ENCODE peak calls at places on chromosomes 7 and 10, in six cellular contexts. T is IMR-90, S is HepG2, E is heart left ventricle, D is K562, I is prostate gland. F is an unnamed sample.

GRCh38 chr10:103716206-103717160 is 138.9 kb downstream of the SH3PXD2A start:
- DNase-seq in T (no peak), S (peak), E (no peak), D (no peak), I (peak), F (no peak)

GRCh38 chr10:123381271-123381670 is 227.1 kb downstream of the BUB3 start:
- DNase-seq in T (no peak), S (peak), E (no peak), D (no peak), I (no peak), F (no peak)

GRCh38 chr7:105769951-105770628 is 106.3 kb downstream of the ATXN7L1 start:
- DNase-seq in T (peak), S (no peak), E (no peak), D (peak), I (no peak), F (no peak)

GRCh38 chr7:55133630-55134392 is 115.0 kb downstream of the EGFR start:
- DNase-seq in T (peak), S (peak), E (peak), D (peak), I (no peak), F (no peak)

GRCh38 chr10:103493911-103494877 is 689 bp downstream of the NEURL1 start:
- DNase-seq in T (no peak), S (no peak), E (no peak), D (no peak), I (no peak), F (no peak)

GRCh38 chr10:104255244-104255981 is 721 bp downstream of the GSTO1 start:
- DNase-seq in T (peak), S (peak), E (no peak), D (peak), I (peak), F (no peak)

GRCh38 chr10:7260412-7260900 is 150.4 kb downstream of the SFMBT2 start:
- DNase-seq in T (peak), S (peak), E (peak), D (peak), I (peak), F (no peak)

GRCh38 chr10:25083546-25084111 is 67.2 kb downstream of the THNSL1 start:
- DNase-seq in T (no peak), S (no peak), E (no peak), D (no peak), I (no peak), F (no peak)

GRCh38 chr10:452512-453504 is 236.7 kb downstream of the DIP2C start:
- DNase-seq in T (no peak), S (no peak), E (no peak), D (no peak), I (no peak), F (no peak)

DNA sequence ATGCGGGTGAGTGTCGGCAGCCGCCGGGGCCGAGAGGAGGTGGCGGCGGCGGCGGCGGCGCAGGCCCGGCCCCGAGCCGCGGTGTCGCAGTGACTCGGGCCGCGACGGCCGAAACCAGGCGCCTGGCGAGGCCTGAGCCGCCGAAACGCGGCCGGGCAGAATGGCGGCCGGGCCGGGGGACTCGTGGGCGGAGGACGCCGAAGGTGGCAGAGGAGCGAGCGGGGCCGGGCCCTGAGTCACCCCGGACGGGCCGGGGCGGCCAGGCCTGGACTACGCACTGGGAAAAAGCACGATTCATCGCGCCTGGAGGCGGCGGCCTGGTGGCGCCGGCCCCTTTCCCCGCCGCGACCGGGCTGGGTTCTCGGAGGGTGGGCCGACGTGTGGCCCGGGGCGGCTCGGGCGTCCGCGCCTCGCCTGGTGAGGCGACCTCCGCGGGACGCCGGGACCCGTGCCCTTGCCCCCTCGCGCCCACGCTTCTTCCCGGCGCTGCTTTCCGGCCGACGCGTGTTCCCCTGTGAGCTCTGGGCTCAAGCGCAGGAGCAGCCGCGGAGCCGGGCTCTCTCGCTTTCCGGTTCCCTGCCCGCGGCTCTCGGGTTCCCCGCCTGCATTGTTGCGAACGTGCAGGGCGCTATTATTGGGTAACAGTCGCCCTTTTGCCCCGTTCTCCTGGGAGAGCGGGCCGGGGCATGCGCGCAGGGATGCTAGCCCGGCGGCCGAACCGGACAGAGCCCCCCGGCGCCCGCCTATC is 495 bp downstream of the CUL1 start:
- DNase-seq in T (peak), S (peak), E (peak), D (peak), I (peak), F (peak)
- TF ChIP-seq POLR2A in T (no peak), S (peak), E (no peak), D (peak), I (peak), F (peak)

GRCh38 chr10:70268376-70268775 is 15.4 kb downstream of the NPFFR1 start:
- DNase-seq in T (no peak), S (no peak), E (no peak), D (no peak), I (no peak), F (no peak)

GRCh38 chr10:70266701-70267100 is 17.1 kb downstream of the NPFFR1 start:
- DNase-seq in T (no peak), S (no peak), E (no peak), D (no peak), I (no peak), F (no peak)

GRCh38 chr10:70265032-70265689 is 18.6 kb downstream of the NPFFR1 start:
- DNase-seq in T (no peak), S (peak), E (no peak), D (peak), I (no peak), F (no peak)

GRCh38 chr10:70266056-70266455 is 17.7 kb downstream of the NPFFR1 start:
- DNase-seq in T (no peak), S (no peak), E (no peak), D (no peak), I (no peak), F (no peak)

GRCh38 chr10:70267161-70267933 is 16.5 kb downstream of the NPFFR1 start:
- DNase-seq in T (peak), S (no peak), E (no peak), D (peak), I (no peak), F (no peak)
- TF ChIP-seq CTCF in T (peak), S (peak), E (peak), D (peak), I (no peak), F (no peak)

GRCh38 chr10:22622242-22622806 is 92.1 kb downstream of the PIP4K2A start:
- DNase-seq in T (no peak), S (no peak), E (no peak), D (no peak), I (no peak), F (no peak)
- H3K27ac ChIP-seq in T (no peak), S (no peak), E (peak), D (no peak), I (no peak), F (no peak)

GRCh38 chr7:2295936-2296620 is 18.2 kb downstream of the SNX8 start:
- DNase-seq in T (no peak), S (no peak), E (no peak), D (no peak), I (no peak), F (no peak)

GRCh38 chr7:2299853-2300512 is 14.3 kb downstream of the SNX8 start:
- DNase-seq in T (no peak), S (no peak), E (no peak), D (no peak), I (no peak), F (no peak)

GRCh38 chr7:2301510-2301860 is 12.8 kb downstream of the SNX8 start:
- DNase-seq in T (no peak), S (no peak), E (no peak), D (no peak), I (no peak), F (no peak)

GRCh38 chr7:2296830-2297229 is 17.4 kb downstream of the SNX8 start:
- DNase-seq in T (no peak), S (no peak), E (no peak), D (no peak), I (no peak), F (no peak)

DNA sequence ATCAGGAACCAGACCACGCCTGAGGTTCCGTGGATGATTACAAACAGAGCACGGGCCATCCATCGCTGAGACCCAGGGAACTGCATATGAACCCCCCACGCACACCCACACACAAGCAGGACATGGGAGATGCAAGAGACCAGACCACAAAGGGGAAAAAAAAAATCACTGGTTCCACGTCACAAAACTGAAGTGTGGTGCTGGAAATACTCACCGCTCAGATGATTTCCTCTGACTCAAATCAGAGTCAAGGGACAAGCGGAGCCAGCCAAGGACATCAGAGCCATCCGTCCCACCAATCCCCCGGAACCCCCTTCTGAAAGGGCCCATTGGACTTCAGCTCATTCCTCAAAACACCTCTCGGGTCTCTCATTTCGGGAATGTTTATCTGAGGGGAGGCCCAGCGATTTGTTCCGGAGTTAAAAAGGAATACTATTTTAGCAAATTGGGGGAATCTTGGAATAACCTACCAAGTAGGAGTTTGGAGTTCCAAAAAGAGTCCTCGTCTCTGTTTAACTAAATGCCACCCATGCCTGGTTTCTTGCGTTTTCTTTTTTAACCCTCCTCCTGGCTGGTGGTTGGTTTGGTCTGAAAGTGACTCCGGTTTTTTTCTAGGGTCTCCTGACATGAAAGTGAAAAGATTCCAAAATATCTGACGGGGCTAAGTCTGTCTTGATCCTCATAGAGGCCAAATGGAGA is 15.0 kb downstream of the SNX8 start:
- DNase-seq in T (peak), S (no peak), E (no peak), D (no peak), I (no peak), F (no peak)
- TF ChIP-seq POLR2A in T (peak), S (no peak), E (no peak), D (no peak), I (no peak), F (peak)

DNA sequence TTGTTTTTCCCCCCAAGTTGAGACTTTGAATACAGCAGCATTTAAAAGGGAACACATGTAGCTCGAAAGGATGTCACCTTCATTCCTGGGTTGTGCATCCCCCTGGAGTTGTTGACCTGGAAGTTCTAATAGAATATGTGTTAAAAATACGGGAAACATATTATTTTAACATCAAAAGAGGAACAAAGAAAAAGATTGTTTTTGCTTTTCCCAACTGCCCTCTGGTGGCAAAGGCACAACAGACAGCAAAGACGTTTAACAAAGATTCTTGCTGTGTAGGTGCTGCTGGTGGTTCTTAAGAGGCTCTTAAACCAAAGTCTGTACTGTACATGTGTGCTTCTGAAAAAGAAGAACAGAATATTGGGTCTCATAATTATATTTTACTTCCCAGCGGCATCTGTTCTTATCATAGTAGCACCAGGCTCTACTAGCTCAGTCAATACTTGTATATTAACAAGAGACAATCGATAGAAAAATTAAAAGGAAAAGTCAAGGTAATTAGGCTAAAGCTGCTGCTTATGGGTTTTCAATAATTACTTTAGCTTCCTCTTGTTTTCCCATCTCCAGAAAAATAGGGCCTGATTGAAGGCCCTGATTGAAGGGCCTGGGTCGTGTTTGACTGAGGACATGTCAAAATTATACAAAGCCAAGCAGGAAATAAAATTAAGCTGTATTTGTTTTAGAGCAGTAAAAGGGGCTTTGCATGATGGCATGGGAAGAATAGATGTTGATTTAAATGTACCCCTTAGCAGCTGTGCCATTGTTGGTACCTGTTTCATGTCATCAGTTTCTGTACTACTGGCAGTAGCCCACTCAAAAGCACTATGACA is 384.2 kb upstream of the LRGUK start:
- DNase-seq in T (peak), S (no peak), E (no peak), D (peak), I (no peak), F (no peak)
- TF ChIP-seq CTCF in T (peak), S (peak), E (peak), D (peak), I (peak), F (peak)

GRCh38 chr7:84482476-84482875 is 287.9 kb upstream of the SEMA3A start:
- DNase-seq in T (no peak), S (no peak), E (no peak), D (no peak), I (no peak), F (no peak)

GRCh38 chr7:84479059-84479458 is 284.5 kb upstream of the SEMA3A start:
- DNase-seq in T (no peak), S (no peak), E (no peak), D (no peak), I (no peak), F (no peak)

DNA sequence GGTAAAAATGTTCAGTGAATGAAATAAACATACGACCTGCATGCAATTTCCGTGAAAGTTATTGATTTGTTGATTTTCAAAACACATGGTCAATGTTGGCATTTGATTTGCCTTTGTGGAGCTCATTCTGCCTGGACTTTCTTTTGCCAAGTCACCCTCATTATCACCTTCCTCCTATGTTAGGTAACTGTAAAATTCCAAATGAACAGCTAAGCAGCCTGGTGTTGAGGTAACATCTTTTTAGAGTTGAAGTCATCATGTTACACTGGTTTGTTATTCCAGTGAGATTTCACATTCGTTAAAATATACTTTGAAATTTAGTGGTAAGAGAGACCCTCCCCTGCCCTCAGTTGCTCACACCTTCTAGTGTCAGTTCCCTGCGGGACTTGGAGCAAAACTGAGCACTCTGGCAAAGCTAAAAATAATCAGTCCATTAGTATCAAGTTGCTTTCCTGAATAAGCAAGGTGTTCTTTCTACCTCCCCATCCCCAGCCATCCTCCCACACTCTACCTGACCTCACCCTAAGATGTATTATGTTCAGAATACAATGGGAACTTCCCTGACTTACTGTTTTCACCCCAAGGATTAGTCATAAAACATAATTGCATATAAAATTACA is 283.3 kb upstream of the SEMA3A start:
- DNase-seq in T (no peak), S (no peak), E (no peak), D (no peak), I (no peak), F (no peak)
- H3K27ac ChIP-seq in T (no peak), S (no peak), E (no peak), D (no peak), I (no peak), F (no peak)

GRCh38 chr7:149873074-149873967 is 448 bp upstream of the ATP6V0E2 start:
- DNase-seq in T (peak), S (peak), E (peak), D (peak), I (peak), F (peak)
- TF ChIP-seq POLR2A in T (peak), S (no peak), E (peak), D (peak), I (peak), F (no peak)

GRCh38 chr7:29342761-29343160 is 148.2 kb downstream of the CHN2 start:
- DNase-seq in T (no peak), S (no peak), E (no peak), D (no peak), I (no peak), F (no peak)

GRCh38 chr7:29343379-29343778 is 148.8 kb downstream of the CHN2 start:
- DNase-seq in T (no peak), S (no peak), E (no peak), D (no peak), I (no peak), F (no peak)

GRCh38 chr7:29346574-29346973 is 152.0 kb downstream of the CHN2 start:
- DNase-seq in T (no peak), S (no peak), E (no peak), D (no peak), I (no peak), F (no peak)

GRCh38 chr7:29344334-29344978 is 149.9 kb downstream of the CHN2 start:
- DNase-seq in T (no peak), S (no peak), E (no peak), D (no peak), I (no peak), F (no peak)

GRCh38 chr7:29345590-29345989 is 151.0 kb downstream of the CHN2 start:
- DNase-seq in T (no peak), S (peak), E (peak), D (peak), I (peak), F (peak)
- TF ChIP-seq CTCF in T (no peak), S (peak), E (peak), D (peak), I (peak), F (peak)

GRCh38 chr10:79430506-79430905 is 14.9 kb downstream of the ZCCHC24 start:
- DNase-seq in T (no peak), S (no peak), E (no peak), D (no peak), I (no peak), F (no peak)
- H3K27ac ChIP-seq in T (no peak), S (peak), E (no peak), D (no peak), I (no peak), F (no peak)

DNA sequence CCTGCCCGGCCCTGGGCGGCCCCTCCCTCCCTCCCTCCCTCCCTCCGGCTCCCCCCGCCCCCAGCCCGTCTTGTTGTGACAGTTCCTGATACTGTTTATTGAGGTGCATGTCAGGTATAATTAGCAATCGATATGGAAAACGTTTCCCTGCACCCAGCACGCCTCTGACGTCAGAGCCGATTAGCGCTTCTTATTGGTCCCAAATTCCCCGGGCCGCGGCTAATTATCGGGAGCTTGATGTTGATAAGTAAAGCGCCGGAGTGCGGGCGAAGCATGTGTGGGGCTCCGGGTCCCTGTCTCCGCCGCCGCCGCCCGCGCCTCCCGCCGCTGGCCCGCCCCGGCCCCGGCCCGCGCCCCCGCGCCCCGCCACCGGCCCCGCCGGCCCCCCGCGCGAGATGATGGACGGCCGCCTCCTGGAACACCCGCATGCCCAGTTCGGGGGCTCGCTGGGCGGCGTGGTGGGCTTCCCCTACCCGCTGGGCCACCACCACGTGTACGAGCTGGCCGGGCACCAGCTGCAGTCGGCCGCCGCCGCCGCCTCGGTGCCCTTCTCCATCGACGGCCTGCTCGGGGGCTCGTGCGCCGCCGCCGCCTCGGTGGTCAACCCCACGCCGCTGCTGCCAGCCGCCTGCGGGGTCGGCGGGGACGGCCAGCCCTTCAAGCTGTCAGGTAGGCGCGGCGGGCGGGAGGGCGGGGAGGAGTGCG is at the start of gene UNCX:
- DNase-seq in T (no peak), S (no peak), E (no peak), D (no peak), I (no peak), F (no peak)
- TF ChIP-seq POLR2A in T (no peak), S (no peak), E (no peak), D (no peak), I (no peak), F (no peak)

F was measured in right lobe of liver.